ENCODE peak calls at places on chromosomes 5 and 9, in four cellular contexts. W is adrenal gland, O is stomach, Y is testis. U is an unnamed sample.
A peak's percentile ranks its signal among the peaks of the same experiment; 100 is the strongest.

GRCh38 chr5:176513788-176514187 is 23.4 kb downstream of the RNF44 start:
- DNase-seq in Y (no peak), W (no peak), O (no peak), U (no peak)

GRCh38 chr5:181223729-181224389 is 778 bp downstream of the TRIM41 start:
- DNase-seq in Y (peak; percentile 66), W (peak; percentile 55), O (peak; percentile 34), U (no peak)

GRCh38 chr9:18587988-18588387 is 114.0 kb downstream of the ADAMTSL1 start:
- DNase-seq in W (no peak), O (no peak), Y (no peak), U (no peak)

GRCh38 chr5:82938901-82939300 is 138.3 kb downstream of the TMEM167A start:
- DNase-seq in O (no peak), Y (no peak), W (no peak), U (no peak)

GRCh38 chr5:139685886-139686285 is 37.7 kb downstream of the CXXC5 start:
- DNase-seq in Y (no peak), O (no peak), W (no peak), U (no peak)

GRCh38 chr9:133105461-133105770 is 15.6 kb downstream of the RALGDS start:
- DNase-seq in O (peak; percentile 22), Y (no peak), W (no peak), U (no peak)

GRCh38 chr5:74109344-74109743 is 483.3 kb downstream of the ARHGEF28 start:
- DNase-seq in Y (no peak), O (no peak), W (no peak), U (no peak)

GRCh38 chr5:97181856-97182545 is 1.0 kb downstream of the RIOK2 start:
- DNase-seq in O (no peak), W (no peak), Y (no peak), U (no peak)

GRCh38 chr5:150235548-150235895 is 45.7 kb downstream of the SLC6A7 start:
- DNase-seq in Y (no peak), O (no peak), W (no peak), U (no peak)

GRCh38 chr5:59790399-59791130 is 103.0 kb downstream of the PDE4D start:
- DNase-seq in W (no peak), Y (no peak), O (no peak), U (peak; percentile 24)

GRCh38 chr9:135075234-135076142 is 12.0 kb upstream of the OLFM1 start:
- DNase-seq in Y (peak; percentile 73), W (peak; percentile 81), O (peak; percentile 29), U (peak; percentile 94)

GRCh38 chr9:132238992-132239391 is 77.1 kb downstream of the NTNG2 start:
- DNase-seq in Y (no peak), W (no peak), O (no peak), U (no peak)

GRCh38 chr9:114769664-114770063 is 36.2 kb downstream of the TNFSF15 start:
- DNase-seq in O (no peak), Y (no peak), W (no peak), U (no peak)

GRCh38 chr9:115058175-115058574 is 59.8 kb downstream of the TNC start:
- DNase-seq in W (no peak), Y (no peak), O (no peak), U (no peak)

GRCh38 chr9:109277451-109277850 is 43.4 kb downstream of the EPB41L4B start:
- DNase-seq in O (no peak), W (no peak), Y (no peak), U (no peak)

GRCh38 chr5:78610633-78611032 is 37.9 kb downstream of the LHFPL2 start:
- DNase-seq in Y (peak; percentile 47), O (no peak), W (no peak), U (no peak)

DNA sequence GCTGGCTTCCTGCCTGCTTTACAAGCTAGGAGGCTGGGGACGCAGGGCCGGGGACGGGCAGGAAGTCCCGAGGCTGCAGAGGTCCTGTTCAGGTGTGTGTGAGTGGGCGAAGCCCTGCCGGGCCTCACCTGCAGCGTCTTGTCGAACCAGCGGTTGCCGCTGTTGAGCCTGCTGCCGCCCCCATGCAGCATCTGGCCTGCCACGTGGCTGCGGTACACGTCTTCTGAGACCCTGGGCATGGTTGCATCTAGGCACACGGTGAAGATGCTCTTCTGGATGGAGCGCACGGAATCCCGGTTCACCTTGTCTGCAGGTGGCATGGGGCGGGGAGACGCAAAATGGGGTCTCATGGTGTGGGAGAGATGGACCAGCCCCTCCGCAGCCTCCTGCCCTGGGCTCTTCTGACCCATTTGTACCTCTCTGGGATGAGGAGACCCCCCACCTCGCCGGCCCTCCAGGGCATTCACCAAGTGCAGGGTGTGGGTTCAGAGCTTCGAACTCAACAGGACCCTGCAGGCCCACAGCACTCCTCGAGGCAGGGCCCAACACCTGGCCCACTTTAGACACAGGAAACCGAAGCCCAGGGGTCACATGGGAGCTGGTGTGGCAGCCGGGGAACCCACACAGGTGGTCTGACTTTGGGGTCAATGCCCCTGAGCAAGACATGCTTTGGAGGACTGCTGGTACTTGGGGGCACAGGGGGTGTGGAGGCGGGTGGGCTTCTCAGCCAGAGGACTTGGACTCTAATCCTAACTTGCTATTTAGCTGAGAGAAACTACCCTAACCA is 10.0 kb downstream of the CRAT start:
- DNase-seq in Y (no peak), O (no peak), W (no peak), U (no peak)
- TF ChIP-seq CTCF in Y (no peak), O (no peak), W (no peak), U (no peak)

GRCh38 chr5:19605846-19606407 is 382.1 kb downstream of the CDH18 start:
- DNase-seq in W (no peak), Y (no peak), O (no peak), U (no peak)
- TF ChIP-seq CTCF in W (no peak), Y (no peak), O (no peak), U (no peak)

DNA sequence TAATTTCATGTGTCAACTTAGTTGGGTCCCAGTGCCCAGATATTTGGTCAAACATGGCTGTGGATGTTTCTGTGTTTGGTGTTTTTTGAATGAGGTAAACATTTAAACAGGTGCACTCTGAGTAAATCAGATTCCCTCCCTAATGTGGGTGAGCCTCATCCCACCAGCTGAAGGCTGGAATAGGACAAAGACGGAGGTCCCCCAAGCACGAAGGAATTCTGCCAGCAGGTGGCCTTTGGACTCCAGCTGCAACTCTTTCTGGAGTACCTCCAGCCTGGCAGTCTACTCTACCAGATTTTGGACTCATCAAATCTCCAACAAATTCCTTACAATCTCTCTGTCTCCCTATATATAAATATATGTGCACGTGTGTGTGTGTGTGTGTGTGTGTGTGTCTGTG is 118.4 kb downstream of the TENT4A start:
- DNase-seq in W (no peak), Y (no peak), O (no peak), U (no peak)
- TF ChIP-seq CTCF in W (no peak), Y (no peak), O (no peak), U (no peak)

GRCh38 chr5:137500616-137501225 is 1.6 kb upstream of the SPOCK1 start:
- DNase-seq in O (no peak), W (no peak), Y (no peak), U (no peak)

GRCh38 chr5:137498301-137498735 is 808 bp downstream of the SPOCK1 start:
- DNase-seq in O (no peak), Y (peak; percentile 41), W (peak; percentile 19), U (no peak)

GRCh38 chr5:137497396-137498290 is 1.5 kb downstream of the SPOCK1 start:
- DNase-seq in W (no peak), O (no peak), Y (peak; percentile 75), U (no peak)

GRCh38 chr5:137496919-137497318 is 2.2 kb downstream of the SPOCK1 start:
- DNase-seq in O (no peak), Y (no peak), W (no peak), U (no peak)

GRCh38 chr5:137498736-137499505 is at the start of gene SPOCK1:
- DNase-seq in W (peak; percentile 82), O (peak; percentile 73), Y (peak; percentile 85), U (peak; percentile 85)
- TF ChIP-seq CTCF in W (peak; percentile 29), O (no peak), Y (peak; percentile 92), U (peak; percentile 63)

GRCh38 chr5:453725-454481 is 10.9 kb downstream of the EXOC3 start:
- DNase-seq in O (no peak), Y (no peak), W (no peak), U (no peak)
- TF ChIP-seq CTCF in O (no peak), Y (no peak), W (no peak), U (no peak)

GRCh38 chr9:130212543-130213297 is 40.5 kb downstream of the NCS1 start:
- DNase-seq in W (no peak), O (no peak), Y (no peak), U (no peak)
- TF ChIP-seq CTCF in W (no peak), O (no peak), Y (no peak), U (no peak)

GRCh38 chr9:137722481-137722880 is 103.7 kb downstream of the EHMT1 start:
- DNase-seq in Y (no peak), O (no peak), W (no peak), U (no peak)

GRCh38 chr9:137723396-137724113 is 104.8 kb downstream of the EHMT1 start:
- DNase-seq in O (no peak), Y (no peak), W (no peak), U (no peak)

GRCh38 chr9:137720571-137721110 is 101.8 kb downstream of the EHMT1 start:
- DNase-seq in W (peak; percentile 93), Y (peak; percentile 58), O (no peak), U (no peak)

GRCh38 chr9:137721479-137721878 is 102.7 kb downstream of the EHMT1 start:
- DNase-seq in Y (no peak), O (no peak), W (no peak), U (no peak)

GRCh38 chr9:137721899-137722298 is 103.1 kb downstream of the EHMT1 start:
- DNase-seq in Y (no peak), W (peak; percentile 33), O (no peak), U (no peak)
- TF ChIP-seq CTCF in Y (no peak), W (peak; percentile 38), O (no peak), U (peak; percentile 33)

DNA sequence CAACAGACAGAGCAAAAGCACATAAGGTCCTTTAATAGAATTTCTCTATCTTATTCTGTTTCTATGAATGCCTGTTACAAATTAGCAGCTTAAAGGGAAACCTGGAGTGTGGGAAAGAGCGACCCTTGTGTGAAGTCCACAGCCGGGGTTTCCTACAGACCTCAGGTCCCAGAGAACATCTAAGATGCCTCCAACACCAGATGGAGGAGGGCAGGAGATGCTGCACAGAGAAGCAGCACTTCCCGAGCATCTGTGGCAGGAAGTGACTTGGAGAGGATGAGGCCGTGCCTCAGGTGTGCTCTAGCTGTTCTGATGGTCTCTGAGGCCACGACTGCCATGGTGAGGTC is 26.8 kb downstream of the IRF1 start:
- DNase-seq in W (no peak), Y (no peak), O (no peak), U (no peak)
- TF ChIP-seq CTCF in W (no peak), Y (no peak), O (no peak), U (no peak)

DNA sequence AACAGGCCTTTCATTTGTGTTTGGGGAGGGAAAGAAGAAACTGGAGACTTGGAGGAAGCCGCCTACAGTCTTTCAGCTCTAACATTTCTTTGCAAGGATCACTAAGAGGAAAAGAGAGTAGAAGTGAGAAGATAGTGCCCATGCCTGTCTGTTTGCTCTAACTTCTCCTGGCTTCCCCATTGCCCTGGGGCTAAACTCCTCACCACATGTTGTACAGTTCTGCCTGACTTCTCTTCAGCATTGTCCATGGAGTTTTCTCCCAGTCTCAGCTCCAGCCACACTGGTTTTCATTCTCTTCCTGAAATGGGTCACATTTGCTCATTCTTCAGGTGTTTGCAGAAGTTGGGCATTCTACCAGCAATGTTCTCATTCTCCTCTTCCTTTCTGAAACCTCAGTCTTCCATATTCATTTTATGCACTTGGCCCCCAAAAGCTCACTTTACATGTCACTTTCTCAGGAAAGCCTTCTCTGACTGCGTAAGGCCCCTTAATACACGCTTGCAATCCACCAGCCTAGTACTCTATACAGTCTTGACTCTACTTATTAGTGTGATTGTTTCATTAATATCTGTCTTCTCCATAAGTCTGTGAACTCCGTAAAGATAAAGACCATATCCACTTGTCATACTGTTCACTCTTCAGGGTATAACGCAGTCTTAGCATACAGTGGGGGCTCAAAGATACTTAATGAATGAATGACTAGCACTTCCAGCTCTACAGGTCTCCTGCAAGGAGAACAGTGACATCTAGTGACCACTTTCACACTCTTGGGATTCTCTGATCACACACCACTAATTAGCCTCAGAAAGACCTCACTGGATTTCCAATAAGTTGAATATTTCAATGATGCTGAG is 40.2 kb upstream of the TRIM32 start:
- DNase-seq in Y (no peak), W (no peak), O (no peak), U (peak; percentile 81)
- TF ChIP-seq CTCF in Y (no peak), W (peak; percentile 32), O (no peak), U (peak; percentile 83)

U was measured in A673.